ENCODE peak calls at places on chromosomes 5 and 9, in seven cellular contexts. C is glutamatergic neuron; A is PC-9; X is stimulated activated CD8-positive, alpha-beta memory T cell treated with anti-CD3 and anti-CD28 coated beads, Interleukin-15, amount 100 ng/mL, for 24 hours; K is GM12865; D is BJ; W is bronchial epithelial cell. L is an unnamed sample.

GRCh38 chr5:38867071-38867790 is 21.4 kb downstream of the OSMR start:
- DNase-seq in C (no peak), A (no peak), X (no peak), K (no peak), D (no peak), W (no peak), L (no peak)

GRCh38 chr9:72897069-72897649 is 55.7 kb downstream of the ALDH1A1 start:
- DNase-seq in C (no peak), A (no peak), X (no peak), K (no peak), D (no peak), W (no peak), L (no peak)

GRCh38 chr9:18622186-18622836 is 148.4 kb downstream of the ADAMTSL1 start:
- DNase-seq in C (no peak), A (no peak), X (no peak), K (no peak), D (no peak), W (no peak), L (no peak)

GRCh38 chr9:94837404-94837803 is 110.9 kb downstream of the AOPEP start:
- DNase-seq in C (no peak), A (no peak), X (no peak), K (no peak), D (no peak), W (no peak), L (no peak)

GRCh38 chr9:134626576-134627416 is 14.8 kb upstream of the COL5A1 start:
- DNase-seq in C (no peak), A (no peak), X (no peak), K (no peak), D (no peak), W (peak), L (peak)

GRCh38 chr5:30401479-30402058 is 791.9 kb upstream of the CDH6 start:
- DNase-seq in C (peak), A (no peak), X (no peak), K (peak), D (no peak), W (peak), L (no peak)

GRCh38 chr5:68154119-68154857 is 61.3 kb upstream of the PIK3R1 start:
- DNase-seq in C (no peak), A (no peak), X (no peak), K (peak), D (no peak), W (no peak), L (no peak)

GRCh38 chr9:129587487-129588262 is 33.2 kb downstream of the C9orf50 start:
- DNase-seq in C (peak), A (no peak), X (no peak), K (no peak), D (no peak), W (no peak), L (no peak)

GRCh38 chr9:121321039-121321503 is 49.0 kb downstream of the STOM start:
- DNase-seq in C (no peak), A (no peak), X (no peak), K (no peak), D (no peak), W (no peak), L (no peak)

GRCh38 chr9:16653491-16654407 is 216.7 kb downstream of the BNC2 start:
- DNase-seq in C (peak), A (no peak), X (no peak), K (no peak), D (no peak), W (no peak), L (no peak)

L was measured in breast epithelium.